ENCODE peak calls at places on chromosomes 3 and 15, in nine cellular contexts. One of them, this sample, is unnamed.

GRCh38 chr3:70824785-70825184 is 512.3 kb upstream of the MDFIC2 start:
- DNase-seq in SJSA1: no peak
- DNase-seq in CD4-positive, alpha-beta memory T cell: no peak
- DNase-seq in PC-9: no peak
- DNase-seq in ovary: no peak
- DNase-seq in heart left ventricle: no peak
- DNase-seq in lower leg skin: no peak
- DNase-seq in fibroblast of lung: peak
- DNase-seq in foreskin fibroblast: peak
- DNase-seq in this sample: no peak

GRCh38 chr3:31008986-31009385 is 114.5 kb upstream of the GADL1 start:
- DNase-seq in SJSA1: peak
- DNase-seq in CD4-positive, alpha-beta memory T cell: no peak
- DNase-seq in PC-9: no peak
- DNase-seq in ovary: no peak
- DNase-seq in heart left ventricle: no peak
- DNase-seq in lower leg skin: no peak
- DNase-seq in fibroblast of lung: no peak
- DNase-seq in foreskin fibroblast: peak
- DNase-seq in this sample: no peak

GRCh38 chr15:65688462-65688861 is 66.7 kb downstream of the SLC24A1 start:
- DNase-seq in SJSA1: no peak
- DNase-seq in CD4-positive, alpha-beta memory T cell: no peak
- DNase-seq in PC-9: no peak
- DNase-seq in ovary: no peak
- DNase-seq in heart left ventricle: no peak
- DNase-seq in lower leg skin: no peak
- DNase-seq in fibroblast of lung: no peak
- DNase-seq in foreskin fibroblast: no peak
- DNase-seq in this sample: peak

GRCh38 chr15:51621917-51622268 is 678 bp downstream of the DMXL2 start:
- DNase-seq in SJSA1: no peak
- DNase-seq in CD4-positive, alpha-beta memory T cell: peak
- DNase-seq in PC-9: peak
- DNase-seq in ovary: peak
- DNase-seq in heart left ventricle: peak
- DNase-seq in lower leg skin: peak
- DNase-seq in fibroblast of lung: peak
- DNase-seq in foreskin fibroblast: peak
- DNase-seq in this sample: peak

GRCh38 chr3:189192725-189193124 is 21.0 kb downstream of the TPRG1 start:
- DNase-seq in SJSA1: no peak
- DNase-seq in CD4-positive, alpha-beta memory T cell: no peak
- DNase-seq in PC-9: no peak
- DNase-seq in ovary: no peak
- DNase-seq in heart left ventricle: no peak
- DNase-seq in lower leg skin: no peak
- DNase-seq in fibroblast of lung: no peak
- DNase-seq in foreskin fibroblast: no peak
- DNase-seq in this sample: no peak

GRCh38 chr3:143849854-143850549 is 1.7 kb upstream of the SLC9A9 start:
- DNase-seq in SJSA1: no peak
- DNase-seq in CD4-positive, alpha-beta memory T cell: peak
- DNase-seq in PC-9: peak
- DNase-seq in ovary: no peak
- DNase-seq in heart left ventricle: no peak
- DNase-seq in lower leg skin: no peak
- DNase-seq in fibroblast of lung: peak
- DNase-seq in foreskin fibroblast: peak
- DNase-seq in this sample: peak

GRCh38 chr15:49815937-49816336 is 195.1 kb downstream of the DTWD1 start:
- DNase-seq in SJSA1: peak
- DNase-seq in CD4-positive, alpha-beta memory T cell: no peak
- DNase-seq in PC-9: no peak
- DNase-seq in ovary: no peak
- DNase-seq in heart left ventricle: peak
- DNase-seq in lower leg skin: no peak
- DNase-seq in fibroblast of lung: peak
- DNase-seq in foreskin fibroblast: peak
- DNase-seq in this sample: peak

GRCh38 chr15:45139770-45140169 is 10.0 kb downstream of the DUOX1 start:
- DNase-seq in SJSA1: no peak
- DNase-seq in CD4-positive, alpha-beta memory T cell: no peak
- DNase-seq in PC-9: no peak
- DNase-seq in ovary: no peak
- DNase-seq in heart left ventricle: peak
- DNase-seq in lower leg skin: no peak
- DNase-seq in fibroblast of lung: no peak
- DNase-seq in foreskin fibroblast: no peak
- DNase-seq in this sample: no peak

GRCh38 chr3:87901141-87901540 is 157.7 kb downstream of the CGGBP1 start:
- DNase-seq in SJSA1: no peak
- DNase-seq in CD4-positive, alpha-beta memory T cell: no peak
- DNase-seq in PC-9: no peak
- DNase-seq in ovary: no peak
- DNase-seq in heart left ventricle: no peak
- DNase-seq in lower leg skin: no peak
- DNase-seq in fibroblast of lung: no peak
- DNase-seq in foreskin fibroblast: no peak
- DNase-seq in this sample: no peak

GRCh38 chr15:90248760-90249122 is 615 bp upstream of the TTLL13 start:
- DNase-seq in SJSA1: no peak
- DNase-seq in CD4-positive, alpha-beta memory T cell: no peak
- DNase-seq in PC-9: no peak
- DNase-seq in ovary: no peak
- DNase-seq in heart left ventricle: no peak
- DNase-seq in lower leg skin: no peak
- DNase-seq in fibroblast of lung: no peak
- DNase-seq in foreskin fibroblast: no peak
- DNase-seq in this sample: no peak

GRCh38 chr3:58691997-58692396 is 25.4 kb upstream of the FAM3D start:
- DNase-seq in SJSA1: no peak
- DNase-seq in CD4-positive, alpha-beta memory T cell: no peak
- DNase-seq in PC-9: no peak
- DNase-seq in ovary: no peak
- DNase-seq in heart left ventricle: no peak
- DNase-seq in lower leg skin: no peak
- DNase-seq in fibroblast of lung: peak
- DNase-seq in foreskin fibroblast: no peak
- DNase-seq in this sample: no peak

GRCh38 chr3:8992854-8993253 is 29.6 kb upstream of the RAD18 start:
- DNase-seq in SJSA1: no peak
- DNase-seq in CD4-positive, alpha-beta memory T cell: no peak
- DNase-seq in PC-9: no peak
- DNase-seq in ovary: no peak
- DNase-seq in heart left ventricle: no peak
- DNase-seq in lower leg skin: peak
- DNase-seq in fibroblast of lung: no peak
- DNase-seq in foreskin fibroblast: no peak
- DNase-seq in this sample: no peak

GRCh38 chr3:24048843-24049242 is 103.8 kb downstream of the NR1D2 start:
- DNase-seq in SJSA1: no peak
- DNase-seq in CD4-positive, alpha-beta memory T cell: no peak
- DNase-seq in PC-9: no peak
- DNase-seq in ovary: no peak
- DNase-seq in heart left ventricle: no peak
- DNase-seq in lower leg skin: no peak
- DNase-seq in fibroblast of lung: no peak
- DNase-seq in foreskin fibroblast: peak
- DNase-seq in this sample: no peak

GRCh38 chr3:61701019-61701418 is 139.6 kb downstream of the PTPRG start:
- DNase-seq in SJSA1: no peak
- DNase-seq in CD4-positive, alpha-beta memory T cell: no peak
- DNase-seq in PC-9: no peak
- DNase-seq in ovary: no peak
- DNase-seq in heart left ventricle: no peak
- DNase-seq in lower leg skin: no peak
- DNase-seq in fibroblast of lung: no peak
- DNase-seq in foreskin fibroblast: no peak
- DNase-seq in this sample: no peak

GRCh38 chr15:77959094-77959879 is 118.2 kb downstream of the TBC1D2B start:
- DNase-seq in SJSA1: peak
- DNase-seq in CD4-positive, alpha-beta memory T cell: peak
- DNase-seq in PC-9: peak
- DNase-seq in ovary: peak
- DNase-seq in heart left ventricle: peak
- DNase-seq in lower leg skin: peak
- DNase-seq in fibroblast of lung: peak
- DNase-seq in foreskin fibroblast: peak
- DNase-seq in this sample: peak
- H3K4me3 ChIP-seq in SJSA1: no peak
- H3K4me3 ChIP-seq in CD4-positive, alpha-beta memory T cell: no peak
- H3K4me3 ChIP-seq in PC-9: no peak
- H3K4me3 ChIP-seq in ovary: no peak
- H3K4me3 ChIP-seq in heart left ventricle: no peak
- H3K4me3 ChIP-seq in lower leg skin: no peak
- H3K4me3 ChIP-seq in fibroblast of lung: peak
- H3K4me3 ChIP-seq in foreskin fibroblast: peak
- H3K4me3 ChIP-seq in this sample: peak

DNA sequence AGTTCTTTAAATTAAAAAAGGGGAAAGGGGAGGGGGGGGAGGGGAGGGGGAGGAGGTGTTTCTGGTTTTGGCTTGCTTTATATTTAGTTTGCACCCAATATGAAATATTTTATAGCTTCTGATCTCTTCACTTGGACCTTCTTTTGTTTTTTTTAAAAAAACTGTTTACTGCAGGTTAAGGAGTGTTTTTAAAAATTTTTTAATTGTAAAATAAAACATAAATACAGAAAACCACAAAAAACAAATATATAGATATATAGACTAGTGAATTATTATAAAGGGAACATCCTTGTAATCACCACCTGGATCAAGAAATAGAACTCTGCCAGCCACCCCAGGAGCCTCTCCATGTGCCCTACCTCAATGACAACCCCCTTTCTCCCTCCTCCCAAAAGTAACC is 861 bp upstream of the MYLK start:
- DNase-seq in SJSA1: no peak
- DNase-seq in CD4-positive, alpha-beta memory T cell: no peak
- DNase-seq in PC-9: no peak
- DNase-seq in ovary: no peak
- DNase-seq in heart left ventricle: no peak
- DNase-seq in lower leg skin: no peak
- DNase-seq in fibroblast of lung: no peak
- DNase-seq in foreskin fibroblast: no peak
- DNase-seq in this sample: no peak
- H3K4me3 ChIP-seq in SJSA1: no peak
- H3K4me3 ChIP-seq in CD4-positive, alpha-beta memory T cell: no peak
- H3K4me3 ChIP-seq in PC-9: no peak
- H3K4me3 ChIP-seq in ovary: no peak
- H3K4me3 ChIP-seq in heart left ventricle: no peak
- H3K4me3 ChIP-seq in lower leg skin: no peak
- H3K4me3 ChIP-seq in fibroblast of lung: peak
- H3K4me3 ChIP-seq in foreskin fibroblast: peak
- H3K4me3 ChIP-seq in this sample: no peak

DNA sequence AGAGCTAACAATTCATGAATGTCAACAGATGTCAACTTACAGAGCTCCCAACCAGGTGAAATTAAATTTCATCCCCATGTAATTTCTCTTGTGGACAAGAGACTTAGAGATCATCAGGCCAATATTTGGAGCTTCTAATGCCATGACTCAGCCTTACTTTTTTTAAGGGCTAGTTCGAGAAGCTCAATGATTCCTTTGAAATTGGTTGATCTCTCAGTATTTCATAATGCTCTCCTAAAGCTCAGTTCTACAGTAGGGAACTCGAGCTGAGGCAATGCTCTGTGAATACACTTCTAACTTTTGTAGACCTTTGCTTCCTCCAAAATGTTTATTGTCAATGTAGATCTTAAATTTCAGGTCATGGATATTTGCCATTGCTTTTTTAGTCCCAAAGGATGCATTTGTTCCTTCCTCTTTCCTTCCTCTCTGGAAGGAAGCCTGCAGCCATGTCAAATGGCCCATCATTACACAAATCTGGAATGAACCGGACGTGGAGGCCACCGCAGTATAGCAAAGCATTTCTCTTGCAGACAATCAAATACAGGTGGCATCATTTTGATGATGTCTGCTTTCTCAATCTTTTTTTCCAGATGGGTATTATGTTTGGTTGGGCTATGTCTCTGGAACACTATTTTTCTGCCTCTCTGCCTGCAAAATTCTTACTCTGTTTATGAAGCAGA is 28.3 kb downstream of the STARD5 start:
- DNase-seq in SJSA1: no peak
- DNase-seq in CD4-positive, alpha-beta memory T cell: no peak
- DNase-seq in PC-9: no peak
- DNase-seq in ovary: no peak
- DNase-seq in heart left ventricle: no peak
- DNase-seq in lower leg skin: no peak
- DNase-seq in fibroblast of lung: no peak
- DNase-seq in foreskin fibroblast: no peak
- DNase-seq in this sample: no peak
- H3K4me3 ChIP-seq in SJSA1: no peak
- H3K4me3 ChIP-seq in CD4-positive, alpha-beta memory T cell: peak
- H3K4me3 ChIP-seq in PC-9: no peak
- H3K4me3 ChIP-seq in ovary: no peak
- H3K4me3 ChIP-seq in heart left ventricle: no peak
- H3K4me3 ChIP-seq in lower leg skin: no peak
- H3K4me3 ChIP-seq in fibroblast of lung: no peak
- H3K4me3 ChIP-seq in foreskin fibroblast: no peak
- H3K4me3 ChIP-seq in this sample: peak

GRCh38 chr3:4849739-4850138 is 129.5 kb upstream of the BHLHE40 start:
- DNase-seq in SJSA1: no peak
- DNase-seq in CD4-positive, alpha-beta memory T cell: no peak
- DNase-seq in PC-9: no peak
- DNase-seq in ovary: no peak
- DNase-seq in heart left ventricle: no peak
- DNase-seq in lower leg skin: no peak
- DNase-seq in fibroblast of lung: no peak
- DNase-seq in foreskin fibroblast: no peak
- DNase-seq in this sample: no peak
- H3K4me3 ChIP-seq in SJSA1: no peak
- H3K4me3 ChIP-seq in CD4-positive, alpha-beta memory T cell: no peak
- H3K4me3 ChIP-seq in PC-9: no peak
- H3K4me3 ChIP-seq in ovary: no peak
- H3K4me3 ChIP-seq in heart left ventricle: no peak
- H3K4me3 ChIP-seq in lower leg skin: no peak
- H3K4me3 ChIP-seq in fibroblast of lung: no peak
- H3K4me3 ChIP-seq in foreskin fibroblast: no peak
- H3K4me3 ChIP-seq in this sample: no peak

GRCh38 chr3:39105687-39106063 is 1.8 kb downstream of the GORASP1 start:
- DNase-seq in SJSA1: no peak
- DNase-seq in CD4-positive, alpha-beta memory T cell: no peak
- DNase-seq in PC-9: no peak
- DNase-seq in ovary: no peak
- DNase-seq in heart left ventricle: no peak
- DNase-seq in lower leg skin: peak
- DNase-seq in fibroblast of lung: no peak
- DNase-seq in foreskin fibroblast: no peak
- DNase-seq in this sample: no peak
- H3K4me3 ChIP-seq in SJSA1: no peak
- H3K4me3 ChIP-seq in CD4-positive, alpha-beta memory T cell: no peak
- H3K4me3 ChIP-seq in PC-9: peak
- H3K4me3 ChIP-seq in ovary: no peak
- H3K4me3 ChIP-seq in heart left ventricle: no peak
- H3K4me3 ChIP-seq in lower leg skin: no peak
- H3K4me3 ChIP-seq in fibroblast of lung: peak
- H3K4me3 ChIP-seq in foreskin fibroblast: peak
- H3K4me3 ChIP-seq in this sample: peak

GRCh38 chr3:148698190-148698806 is 595 bp downstream of the AGTR1 start:
- DNase-seq in SJSA1: no peak
- DNase-seq in CD4-positive, alpha-beta memory T cell: no peak
- DNase-seq in PC-9: no peak
- DNase-seq in ovary: no peak
- DNase-seq in heart left ventricle: no peak
- DNase-seq in lower leg skin: no peak
- DNase-seq in fibroblast of lung: peak
- DNase-seq in foreskin fibroblast: no peak
- DNase-seq in this sample: no peak
- H3K4me3 ChIP-seq in SJSA1: no peak
- H3K4me3 ChIP-seq in CD4-positive, alpha-beta memory T cell: no peak
- H3K4me3 ChIP-seq in PC-9: no peak
- H3K4me3 ChIP-seq in ovary: peak
- H3K4me3 ChIP-seq in heart left ventricle: peak
- H3K4me3 ChIP-seq in lower leg skin: peak
- H3K4me3 ChIP-seq in fibroblast of lung: peak
- H3K4me3 ChIP-seq in foreskin fibroblast: peak
- H3K4me3 ChIP-seq in this sample: no peak